ENCODE peak calls at places on chromosomes 7 and 10, in four cellular contexts. R is GM12865, X is fibroblast of lung, C is brain microvascular endothelial cell. T is an unnamed sample.

GRCh38 chr7:131166066-131166465 is 161.6 kb upstream of the MKLN1 start:
- DNase-seq in C (no peak), X (no peak), R (no peak), T (no peak)

GRCh38 chr7:149292101-149292823 is 30.3 kb downstream of the ZNF783 start:
- DNase-seq in C (peak; percentile 24), R (no peak), X (no peak), T (no peak)

GRCh38 chr10:93954726-93955363 is 38.9 kb upstream of the PLCE1 start:
- DNase-seq in R (no peak), C (peak; percentile 86), X (peak; percentile 48), T (no peak)

GRCh38 chr10:102313221-102313896 is 68.0 kb downstream of the GBF1 start:
- DNase-seq in X (no peak), R (no peak), C (no peak), T (no peak)

GRCh38 chr10:93071674-93072224 is 1.9 kb upstream of the CYP26A1 start:
- DNase-seq in C (no peak), X (no peak), R (no peak), T (no peak)

GRCh38 chr10:94088926-94089381 is 95.2 kb downstream of the PLCE1 start:
- DNase-seq in X (peak; percentile 75), C (peak; percentile 28), R (no peak), T (no peak)

GRCh38 chr7:158957507-158957900 is 101.1 kb downstream of the DYNC2I1 start:
- DNase-seq in C (no peak), R (no peak), X (no peak), T (no peak)

GRCh38 chr7:24882989-24883631 is 96.9 kb downstream of the OSBPL3 start:
- DNase-seq in R (no peak), X (peak; percentile 67), C (peak; percentile 84), T (no peak)

GRCh38 chr7:117251687-117252086 is 71.2 kb downstream of the WNT2 start:
- DNase-seq in C (peak; percentile 74), R (peak; percentile 70), X (peak; percentile 33), T (no peak)

GRCh38 chr7:107999814-108000560 is 3.0 kb downstream of the LAMB1 start:
- DNase-seq in X (no peak), C (no peak), R (no peak), T (no peak)

GRCh38 chr10:47383254-47384147 is 592 bp downstream of the ZNF488 start:
- DNase-seq in R (no peak), X (no peak), C (no peak), T (no peak)

GRCh38 chr10:131753336-131753735 is 147.5 kb upstream of the PPP2R2D start:
- DNase-seq in R (no peak), X (no peak), C (no peak), T (no peak)

GRCh38 chr10:62662471-62662870 is 142.0 kb upstream of the ADO start:
- DNase-seq in R (no peak), C (no peak), X (no peak), T (no peak)

GRCh38 chr7:38215734-38216670 is 38.0 kb downstream of the STARD3NL start:
- DNase-seq in X (peak; percentile 92), R (peak; percentile 76), C (peak; percentile 90), T (peak; percentile 92)

GRCh38 chr7:32117837-32118236 is 47.6 kb upstream of the PDE1C start:
- DNase-seq in R (no peak), C (no peak), X (no peak), T (no peak)

GRCh38 chr7:106777666-106778299 is 87.3 kb upstream of the PIK3CG start:
- DNase-seq in R (no peak), C (no peak), X (no peak), T (no peak)

GRCh38 chr7:5352440-5353010 is 69.8 kb downstream of the SLC29A4 start:
- DNase-seq in X (no peak), R (no peak), C (no peak), T (no peak)

GRCh38 chr10:71429929-71430328 is 33.2 kb downstream of the CDH23 start:
- DNase-seq in X (no peak), C (no peak), R (no peak), T (no peak)

GRCh38 chr10:49139000-49139865 is 5.4 kb upstream of the FAM170B start:
- DNase-seq in R (no peak), X (peak; percentile 57), C (peak; percentile 74), T (no peak)

GRCh38 chr10:73219384-73219783 is 27.7 kb downstream of the DNAJC9 start:
- DNase-seq in C (no peak), X (no peak), R (no peak), T (no peak)

GRCh38 chr7:40200791-40201190 is 66.0 kb downstream of the SUGCT start:
- DNase-seq in X (peak; percentile 78), C (peak; percentile 93), R (no peak), T (no peak)

GRCh38 chr10:105769248-105770184 is 1128.4 kb downstream of the SORCS3 start:
- DNase-seq in R (no peak), C (no peak), X (no peak), T (no peak)

GRCh38 chr7:20737840-20738448 is 48.7 kb downstream of the SP8 start:
- DNase-seq in X (no peak), C (no peak), R (peak; percentile 30), T (no peak)

GRCh38 chr7:123070702-123071286 is 75.3 kb upstream of the TAS2R16 start:
- DNase-seq in X (peak; percentile 14), C (peak; percentile 11), R (peak; percentile 60), T (no peak)

GRCh38 chr10:60305394-60305892 is 84.2 kb downstream of the ANK3 start:
- DNase-seq in C (peak; percentile 43), R (no peak), X (peak; percentile 44), T (no peak)

GRCh38 chr7:22841954-22842353 is 19.3 kb upstream of the TOMM7 start:
- DNase-seq in C (no peak), X (peak; percentile 58), R (no peak), T (no peak)

GRCh38 chr7:26440253-26440992 is 148.8 kb downstream of the SNX10 start:
- DNase-seq in X (no peak), R (no peak), C (no peak), T (no peak)

GRCh38 chr10:114408112-114408967 is 4.0 kb upstream of the AFAP1L2 start:
- DNase-seq in C (no peak), X (no peak), R (peak; percentile 43), T (no peak)

GRCh38 chr10:13462551-13462950 is 66.3 kb downstream of the BEND7 start:
- DNase-seq in C (no peak), X (no peak), R (no peak), T (no peak)

GRCh38 chr10:29472268-29473086 is 162.3 kb downstream of the SVIL start:
- DNase-seq in R (no peak), X (no peak), C (no peak), T (no peak)

GRCh38 chr10:52642208-52642607 is 130.4 kb downstream of the MBL2 start:
- DNase-seq in X (no peak), R (no peak), C (no peak), T (no peak)

GRCh38 chr10:85857305-85857704 is 509.3 kb downstream of the GRID1 start:
- DNase-seq in C (no peak), X (no peak), R (no peak), T (no peak)

T was measured in HL-60.